ENCODE peak calls at places on chromosome 15, in four cellular contexts. M is heart right ventricle, J is mesendoderm, O is H54. T is an unnamed sample.

GRCh38 chr15:36007699-36008098 is 461.7 kb upstream of the DPH6 start:
- DNase-seq in J (no peak), M (no peak), O (no peak), T (no peak)

GRCh38 chr15:47194718-47195117 is 522.6 kb upstream of the SEMA6D start:
- DNase-seq in O (no peak), J (peak), M (no peak), T (no peak)

GRCh38 chr15:76480267-76480666 is 143.7 kb downstream of the ISL2 start:
- DNase-seq in J (no peak), O (no peak), M (no peak), T (no peak)

GRCh38 chr15:44082558-44083151 is 112.4 kb downstream of the FRMD5 start:
- DNase-seq in O (no peak), J (no peak), M (no peak), T (no peak)

GRCh38 chr15:36126194-36126593 is 453.2 kb upstream of the CDIN1 start:
- DNase-seq in M (no peak), O (no peak), J (no peak), T (no peak)

GRCh38 chr15:90915808-90916440 is 12.8 kb downstream of the MAN2A2 start:
- DNase-seq in O (no peak), M (peak), J (peak), T (no peak)

GRCh38 chr15:57735406-57735805 is 28.9 kb downstream of the POLR2M start:
- DNase-seq in J (no peak), M (no peak), O (no peak), T (no peak)

GRCh38 chr15:101200181-101200580 is 51.7 kb downstream of the CHSY1 start:
- DNase-seq in J (no peak), M (no peak), O (no peak), T (no peak)

GRCh38 chr15:47715856-47716445 is 1.4 kb upstream of the SEMA6D start:
- DNase-seq in M (peak), J (no peak), O (no peak), T (no peak)

GRCh38 chr15:62413786-62414185 is 248.7 kb upstream of the C2CD4B start:
- DNase-seq in M (no peak), J (no peak), O (no peak), T (no peak)

GRCh38 chr15:80750591-80750990 is 28.6 kb upstream of the CEMIP start:
- DNase-seq in O (no peak), J (peak), M (no peak), T (no peak)

GRCh38 chr15:74502301-74502700 is 38.7 kb upstream of the ARID3B start:
- DNase-seq in J (no peak), O (no peak), M (no peak), T (no peak)

GRCh38 chr15:20280933-20281463 is 260.6 kb downstream of the GOLGA6L6 start:
- DNase-seq in M (no peak), O (no peak), J (no peak), T (no peak)